ENCODE peak calls at places on chromosomes 5 and 9, in four cellular contexts. O, C, K and A are unnamed samples.

GRCh38 chr5:123813937-123814624 is 302.1 kb downstream of the CSNK1G3 start:
- DNase-seq in O (no peak), C (no peak), K (peak; percentile 66), A (no peak)

GRCh38 chr9:110767559-110768063 is 99.0 kb downstream of the MUSK start:
- DNase-seq in O (no peak), C (peak; percentile 24), K (peak; percentile 83), A (no peak)

GRCh38 chr9:34272146-34272545 is 56.9 kb downstream of the KIF24 start:
- DNase-seq in O (no peak), C (no peak), K (no peak), A (no peak)

GRCh38 chr9:81548911-81549310 is 140.4 kb downstream of the TLE1 start:
- DNase-seq in O (no peak), C (no peak), K (no peak), A (no peak)

GRCh38 chr9:72576087-72576486 is 54.7 kb downstream of the TMC1 start:
- DNase-seq in O (no peak), C (no peak), K (no peak), A (no peak)

GRCh38 chr5:150368526-150368925 is 11.0 kb downstream of the TCOF1 start:
- DNase-seq in O (no peak), C (no peak), K (no peak), A (no peak)

GRCh38 chr5:17838506-17838905 is 204.2 kb downstream of the TAF11L14 start:
- DNase-seq in O (no peak), C (no peak), K (no peak), A (no peak)

GRCh38 chr9:71303351-71303750 is 181.9 kb upstream of the TRPM3 start:
- DNase-seq in O (no peak), C (no peak), K (peak; percentile 1), A (no peak)

GRCh38 chr9:137404971-137405584 is 17.9 kb downstream of the EXD3 start:
- DNase-seq in O (no peak), C (no peak), K (no peak), A (no peak)

GRCh38 chr9:126781717-126782388 is 23.0 kb upstream of the ZBTB43 start:
- DNase-seq in O (peak; percentile 78), C (peak; percentile 77), K (peak; percentile 21), A (peak; percentile 63)

GRCh38 chr9:132027752-132028666 is 51.7 kb downstream of the MED27 start:
- DNase-seq in O (no peak), C (no peak), K (no peak), A (no peak)

GRCh38 chr9:129352157-129352870 is 174.3 kb upstream of the IER5L start:
- DNase-seq in O (peak; percentile 39), C (no peak), K (no peak), A (no peak)

GRCh38 chr5:150661821-150662596 is 958 bp downstream of the MYOZ3 start:
- DNase-seq in O (no peak), C (no peak), K (no peak), A (no peak)

GRCh38 chr5:93145767-93146166 is 435.3 kb downstream of the NR2F1-AS1 start:
- DNase-seq in O (no peak), C (no peak), K (peak; percentile 58), A (no peak)

GRCh38 chr5:59001716-59002115 is 418.8 kb downstream of the RAB3C start:
- DNase-seq in O (no peak), C (no peak), K (no peak), A (no peak)

GRCh38 chr5:93967923-93968322 is 226.5 kb upstream of the POU5F2 start:
- DNase-seq in O (no peak), C (no peak), K (no peak), A (no peak)

GRCh38 chr5:94524841-94525697 is 93.3 kb downstream of the KIAA0825 start:
- DNase-seq in O (no peak), C (no peak), K (peak; percentile 34), A (peak; percentile 47)

GRCh38 chr9:16904655-16905054 is 34.2 kb upstream of the BNC2 start:
- DNase-seq in O (no peak), C (no peak), K (no peak), A (no peak)

GRCh38 chr9:116592926-116593325 is 94.2 kb upstream of the TRIM32 start:
- DNase-seq in O (no peak), C (no peak), K (peak; percentile 49), A (no peak)

GRCh38 chr5:151700816-151701215 is 14.1 kb upstream of the SPARC start:
- DNase-seq in O (no peak), C (no peak), K (no peak), A (no peak)

GRCh38 chr9:100317706-100318105 is 35.0 kb downstream of the TEX10 start:
- DNase-seq in O (no peak), C (no peak), K (peak; percentile 56), A (no peak)

GRCh38 chr9:136192289-136193126 is 12.4 kb downstream of the LHX3 start:
- DNase-seq in O (no peak), C (no peak), K (no peak), A (no peak)

GRCh38 chr9:37998881-37999311 is 70.1 kb downstream of the SHB start:
- DNase-seq in O (no peak), C (no peak), K (no peak), A (no peak)

GRCh38 chr9:8856686-8857329 is 1057.2 kb upstream of the DMAC1 start:
- DNase-seq in O (no peak), C (no peak), K (no peak), A (no peak)

GRCh38 chr9:91785403-91785917 is 164.6 kb downstream of the ROR2 start:
- DNase-seq in O (no peak), C (no peak), K (no peak), A (no peak)

GRCh38 chr5:124342027-124342471 is 404.4 kb downstream of the ZNF608 start:
- DNase-seq in O (no peak), C (peak; percentile 30), K (peak; percentile 89), A (no peak)

GRCh38 chr5:125874717-125875116 is 548.5 kb upstream of the GRAMD2B start:
- DNase-seq in O (no peak), C (no peak), K (no peak), A (no peak)

GRCh38 chr5:34467436-34467835 is 188.7 kb upstream of the RAI14 start:
- DNase-seq in O (no peak), C (no peak), K (no peak), A (no peak)
- H3K4me3 ChIP-seq in O (no peak overlapping the region), C (no peak overlapping the region), K (no peak overlapping the region), A (no peak overlapping the region)

GRCh38 chr9:5436441-5436840 is 1.3 kb downstream of the PLGRKT start:
- DNase-seq in O (peak; percentile 53), C (no peak), K (no peak), A (no peak)
- H3K4me3 ChIP-seq in O (peak overlapping the region; percentile 60), C (peak overlapping the region; percentile 75), K (peak overlapping the region; percentile 83), A (no peak overlapping the region)

DNA sequence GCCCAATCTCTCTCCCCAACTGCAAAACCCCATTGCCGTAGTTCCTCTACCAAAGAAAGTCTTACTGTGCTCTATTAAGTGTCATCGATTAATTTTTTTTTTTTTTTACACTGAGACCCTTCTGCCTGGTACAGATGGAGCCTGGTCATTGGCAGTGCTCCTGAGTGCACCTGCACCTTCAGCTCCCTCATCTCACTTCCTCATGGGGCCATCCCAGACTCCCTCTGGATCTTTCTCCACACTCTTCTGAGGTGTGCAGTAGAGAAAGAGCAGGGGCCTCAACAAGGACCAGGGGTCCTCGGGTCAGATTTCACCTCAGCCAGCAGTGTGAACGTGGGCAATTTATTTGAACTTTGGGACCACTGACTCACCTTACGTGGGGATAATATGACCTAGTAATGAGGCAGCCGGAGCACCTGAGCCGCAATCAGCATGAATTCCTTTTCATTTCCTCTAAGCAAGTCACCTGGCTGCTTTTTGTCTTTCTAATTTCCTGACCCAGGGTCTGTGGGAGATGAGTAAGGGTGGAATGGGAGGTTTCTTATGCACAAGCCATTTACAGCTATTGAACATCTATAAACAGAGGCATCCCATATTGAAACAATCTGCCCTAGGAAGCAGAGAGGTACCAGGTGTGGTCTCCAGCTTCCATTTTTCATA is 22.3 kb upstream of the GABRP start:
- DNase-seq in O (no peak), C (no peak), K (no peak), A (no peak)
- H3K4me3 ChIP-seq in O (no peak overlapping the region), C (no peak overlapping the region), K (no peak overlapping the region), A (no peak overlapping the region)

GRCh38 chr5:31161772-31162171 is 31.7 kb upstream of the CDH6 start:
- DNase-seq in O (peak; percentile 17), C (no peak), K (peak; percentile 42), A (peak; percentile 23)
- H3K4me3 ChIP-seq in O (no peak overlapping the region), C (no peak overlapping the region), K (peak overlapping the region; percentile 12), A (no peak overlapping the region)

DNA sequence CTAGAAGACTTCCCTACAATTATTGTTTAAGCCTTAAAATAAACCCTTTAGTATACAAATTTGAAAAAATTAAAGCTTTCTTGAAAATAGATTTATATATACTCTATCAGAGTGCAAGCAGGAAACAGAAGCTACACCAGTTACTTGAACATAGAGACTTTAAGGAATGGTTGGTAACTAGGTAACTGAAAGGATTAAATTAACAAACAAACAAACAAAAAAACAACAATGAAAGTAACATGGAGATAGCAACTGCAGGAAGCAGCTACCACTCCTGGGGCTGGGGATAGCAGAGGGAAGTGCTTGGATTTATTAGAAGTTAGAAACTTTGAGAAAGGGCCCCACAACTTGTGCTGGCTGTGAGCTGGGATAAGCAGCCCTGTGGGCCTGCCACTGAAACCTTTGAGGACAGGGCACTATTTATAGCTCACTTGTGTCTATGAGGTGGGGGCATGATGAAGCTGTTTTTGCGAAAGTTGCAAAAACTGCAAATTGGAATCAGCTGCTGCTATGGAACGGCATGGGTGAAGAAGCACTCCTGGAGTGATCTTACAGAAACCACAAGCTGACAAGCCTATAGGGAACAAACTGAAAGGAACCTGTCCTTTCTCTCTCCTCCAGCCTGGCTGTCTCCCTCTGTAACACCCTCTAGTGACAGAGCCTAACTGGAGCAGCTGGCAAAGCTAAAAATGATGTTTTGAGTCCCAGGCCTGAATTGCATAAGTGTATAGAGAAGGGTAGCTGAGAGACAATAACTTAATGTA is 91.3 kb upstream of the RANBP6 start:
- DNase-seq in O (no peak), C (peak; percentile 15), K (no peak), A (peak; percentile 25)
- H3K4me3 ChIP-seq in O (no peak overlapping the region), C (no peak overlapping the region), K (no peak overlapping the region), A (no peak overlapping the region)